ENCODE peak calls at places on chromosome 17, in six cellular contexts. S is K562, W is upper lobe of left lung, L is sigmoid colon, I is prostate gland, R is H1. X is an unnamed sample. For H3K9me3, the result is how much of the 10 kb centered on the place peaks cover.

GRCh38 chr17:41492771-41493170 is 3.1 kb upstream of the KRT36 start:
- DNase-seq in S (peak), W (no peak), L (no peak), I (no peak), R (no peak), X (no peak)

GRCh38 chr17:2776589-2777241 is 19.5 kb upstream of the RAP1GAP2 start:
- DNase-seq in S (peak), W (no peak), L (no peak), I (no peak), R (peak), X (no peak)

GRCh38 chr17:63154586-63155244 is 188.7 kb downstream of the TANC2 start:
- DNase-seq in S (no peak), W (no peak), L (no peak), I (no peak), R (no peak), X (no peak)

GRCh38 chr17:68255731-68256538 is 8.1 kb downstream of the AMZ2 start:
- DNase-seq in S (no peak), W (no peak), L (no peak), I (no peak), R (no peak), X (no peak)

GRCh38 chr17:13002761-13003453 is 14.9 kb downstream of the ELAC2 start:
- DNase-seq in S (peak), W (peak), L (peak), I (peak), R (peak), X (peak)

GRCh38 chr17:60390881-60391418 is 983 bp downstream of the USP32 start:
- DNase-seq in S (no peak), W (peak), L (no peak), I (peak), R (no peak), X (peak)

GRCh38 chr17:20206068-20206467 is 196.9 kb downstream of the SPECC1 start:
- DNase-seq in S (peak), W (peak), L (no peak), I (peak), R (no peak), X (no peak)

GRCh38 chr17:79661292-79662041 is 50.6 kb upstream of the RBFOX3 start:
- DNase-seq in S (no peak), W (no peak), L (no peak), I (no peak), R (peak), X (no peak)

GRCh38 chr17:56761387-56761786 is 72.3 kb downstream of the C17orf67 start:
- DNase-seq in S (no peak), W (no peak), L (no peak), I (no peak), R (no peak), X (no peak)
- H3K9me3 ChIP-seq in S (under half), W (under half), L (under half), I (under half), R (under half), X (under half)

DNA sequence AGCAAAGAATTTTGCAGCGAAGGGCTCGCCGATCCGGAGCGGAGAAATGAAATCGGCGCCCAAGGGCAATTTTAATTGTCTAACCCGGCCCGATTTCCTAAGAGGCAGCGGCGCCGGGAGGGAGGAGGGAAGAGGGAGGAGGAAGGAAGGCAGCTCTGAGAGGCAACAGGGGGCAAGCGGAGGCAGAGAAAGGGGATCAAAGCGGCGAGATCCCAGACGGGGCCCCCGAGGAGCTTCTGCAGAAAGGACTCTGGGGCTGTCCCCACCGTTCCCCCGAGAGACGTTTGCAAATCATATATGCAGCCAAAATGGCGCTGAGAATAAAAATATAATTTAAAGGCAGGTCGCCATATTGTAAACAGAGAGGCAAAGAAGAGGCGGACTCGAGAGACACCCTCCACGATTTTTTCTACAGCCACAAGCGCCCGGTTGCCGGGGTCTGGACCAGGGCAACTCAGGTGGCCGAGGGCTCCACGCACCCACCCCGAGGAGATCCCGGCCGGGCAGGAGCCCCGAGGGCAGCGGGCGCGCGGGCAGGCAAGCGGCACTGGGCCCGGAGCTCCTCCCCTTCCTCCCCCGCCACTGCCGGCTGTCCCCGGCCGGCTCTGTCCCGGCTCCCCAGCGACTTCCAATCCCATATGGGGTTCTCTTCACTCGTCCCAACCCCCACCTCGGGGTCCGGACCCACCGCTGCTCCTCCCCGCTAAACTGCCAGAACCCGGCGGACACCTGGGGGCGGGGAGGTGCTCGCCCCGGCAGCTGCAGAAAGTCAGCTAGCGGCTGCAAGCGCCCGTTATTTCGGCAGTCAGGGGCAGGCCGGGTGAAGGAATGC is 1.9 kb downstream of the PHF12 start:
- DNase-seq in S (peak), W (peak), L (peak), I (peak), R (peak), X (no peak)
- TF ChIP-seq POLR2AphosphoS5 in S (peak), W (no peak), L (no peak), I (peak), R (no peak), X (peak)

DNA sequence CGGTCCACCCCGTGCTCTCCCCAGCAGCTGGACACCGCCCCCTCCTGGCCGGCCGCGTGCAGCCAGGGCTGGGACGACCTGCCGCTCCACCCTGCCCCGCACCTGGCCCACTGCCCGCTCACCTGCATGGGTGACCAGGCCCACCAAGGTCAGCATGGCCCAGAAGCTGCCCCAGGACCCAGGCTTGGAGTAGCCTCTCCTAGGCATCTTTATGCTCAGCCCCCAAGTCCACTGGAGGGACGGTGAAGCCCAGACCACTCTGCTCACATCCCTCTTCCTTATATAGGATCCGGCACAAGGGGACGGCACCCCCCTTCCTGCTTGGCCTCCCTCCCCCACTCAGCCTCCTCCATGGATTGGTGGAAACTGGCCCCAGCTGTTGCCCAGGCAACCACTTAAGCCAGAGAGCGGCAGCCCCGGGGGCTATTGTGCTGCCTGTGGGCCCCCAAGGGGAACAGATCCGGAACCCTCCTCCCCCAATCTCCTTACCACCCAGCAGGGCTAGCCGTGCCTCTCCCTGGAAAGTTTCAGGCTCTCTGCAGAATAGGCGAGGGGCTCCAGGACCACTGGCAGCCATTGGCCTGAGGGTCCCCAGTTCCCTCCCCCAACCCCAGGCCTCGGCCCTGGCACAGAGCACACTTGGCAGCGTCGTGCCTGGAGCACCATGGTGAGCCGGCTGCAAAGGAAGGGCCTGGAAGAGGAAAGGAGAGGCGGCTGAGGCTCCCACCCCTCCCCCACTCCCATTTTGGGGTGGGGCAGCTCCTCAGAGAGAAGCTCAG is at the start of gene BTBD17:
- DNase-seq in S (peak), W (peak), L (no peak), I (peak), R (peak), X (no peak)
- TF ChIP-seq CTCF in S (peak), W (peak), L (peak), I (peak), R (peak), X (peak)

DNA sequence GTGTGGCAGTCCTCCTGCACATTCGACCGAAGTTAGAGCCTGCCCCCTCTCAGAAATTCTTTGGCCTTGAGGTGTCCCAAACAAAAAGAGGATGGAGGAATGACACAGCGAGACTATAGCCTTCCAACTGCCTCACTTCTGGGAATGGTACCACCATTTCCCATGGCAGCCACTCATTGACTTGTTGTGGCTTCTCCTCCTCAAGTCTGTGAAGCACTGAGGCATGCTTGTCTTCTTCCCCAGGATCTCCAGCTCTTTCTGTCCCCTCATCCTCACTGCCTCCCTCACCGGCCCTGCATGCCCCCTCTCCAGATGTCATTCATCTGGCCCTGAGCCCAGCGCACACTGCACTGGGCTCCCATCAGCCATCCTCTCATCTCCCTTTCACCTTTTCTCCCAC is 43.7 kb upstream of the DNAH9 start:
- DNase-seq in S (no peak), W (no peak), L (no peak), I (no peak), R (no peak), X (peak)
- H3K9me3 ChIP-seq in S (under half), W (under half), L (under half), I (under half), R (under half), X (under half)

DNA sequence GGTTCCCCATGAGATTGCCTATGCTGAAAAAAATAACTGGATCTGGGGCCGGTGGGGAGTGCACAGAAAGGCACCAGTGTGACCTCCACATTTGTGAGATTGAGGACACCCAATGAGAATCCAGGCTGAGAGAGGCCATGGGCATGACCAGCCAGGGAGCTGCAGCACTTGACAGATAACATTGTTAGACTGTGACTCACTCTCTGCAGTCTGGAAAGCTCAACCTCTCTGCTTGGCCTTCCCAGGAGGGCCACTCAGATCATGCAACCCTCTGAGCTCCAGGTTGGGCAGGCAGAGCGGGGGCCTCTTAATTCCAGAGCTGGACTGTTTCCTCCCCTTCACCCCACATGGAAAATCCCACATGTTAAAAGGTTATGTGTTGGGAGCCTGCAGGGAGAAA is 30.1 kb downstream of the FZD2 start:
- DNase-seq in S (no peak), W (peak), L (no peak), I (no peak), R (no peak), X (no peak)
- TF ChIP-seq POLR2AphosphoS5 in S (no peak), W (no peak), L (no peak), I (no peak), R (no peak), X (no peak)

DNA sequence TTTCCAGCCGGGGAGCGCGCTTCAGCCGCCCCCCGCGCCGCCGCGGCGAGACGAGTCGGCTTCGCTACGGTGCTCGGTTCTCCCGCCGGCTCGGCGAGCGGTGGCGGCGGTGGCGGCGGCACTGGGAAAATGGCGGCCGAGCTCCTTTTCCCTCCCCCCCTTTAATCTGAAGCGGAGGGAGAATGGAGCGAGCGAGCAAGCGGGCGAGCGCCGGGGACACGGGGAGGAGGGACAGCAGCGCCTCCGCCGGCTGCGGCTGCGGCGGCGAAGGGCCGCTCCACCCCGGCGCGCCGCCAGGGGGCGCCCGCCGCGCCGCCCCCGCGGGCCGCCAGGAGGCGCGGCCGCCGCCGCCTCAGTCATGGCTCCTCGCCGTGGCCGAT is at the start of gene KANSL1:
- DNase-seq in S (peak), W (peak), L (peak), I (peak), R (peak), X (peak)
- TF ChIP-seq CTCF in S (peak), W (peak), L (no peak), I (peak), R (peak), X (peak)

X was measured in esophagus muscularis mucosa.